ENCODE peak calls at places on chromosome 7, in ten cellular contexts. One of them, this sample, is unnamed.

GRCh38 chr7:154795437-154795836 is 207.5 kb downstream of the PAXIP1 start:
- DNase-seq in CD4-positive, CD25-positive, alpha-beta regulatory T cell: no peak
- DNase-seq in dorsolateral prefrontal cortex: peak; percentile 73
- DNase-seq in CD8-positive, alpha-beta T cell: no peak
- DNase-seq in astrocyte: no peak
- DNase-seq in BJ: no peak
- DNase-seq in AG04450: no peak
- DNase-seq in mammary epithelial cell: no peak
- DNase-seq in transverse colon: no peak
- DNase-seq in gastrocnemius medialis: no peak
- DNase-seq in this sample: no peak

GRCh38 chr7:156218544-156219306 is 406.5 kb upstream of the SHH start:
- DNase-seq in AG04450: no peak
- DNase-seq in mammary epithelial cell: no peak
- DNase-seq in CD4-positive, CD25-positive, alpha-beta regulatory T cell: no peak
- DNase-seq in dorsolateral prefrontal cortex: no peak
- DNase-seq in astrocyte: no peak
- DNase-seq in BJ: no peak
- DNase-seq in CD8-positive, alpha-beta T cell: no peak
- DNase-seq in gastrocnemius medialis: no peak
- DNase-seq in transverse colon: no peak
- DNase-seq in this sample: no peak

GRCh38 chr7:134355004-134355525 is 38.3 kb upstream of the SLC35B4 start:
- DNase-seq in gastrocnemius medialis: no peak
- DNase-seq in CD8-positive, alpha-beta T cell: no peak
- DNase-seq in mammary epithelial cell: no peak
- DNase-seq in transverse colon: no peak
- DNase-seq in dorsolateral prefrontal cortex: no peak
- DNase-seq in BJ: no peak
- DNase-seq in AG04450: no peak
- DNase-seq in astrocyte: no peak
- DNase-seq in CD4-positive, CD25-positive, alpha-beta regulatory T cell: no peak
- DNase-seq in this sample: no peak

GRCh38 chr7:22952306-22953011 is 61.5 kb downstream of the HYCC1 start:
- DNase-seq in BJ: no peak
- DNase-seq in AG04450: no peak
- DNase-seq in dorsolateral prefrontal cortex: no peak
- DNase-seq in gastrocnemius medialis: no peak
- DNase-seq in astrocyte: no peak
- DNase-seq in transverse colon: no peak
- DNase-seq in CD4-positive, CD25-positive, alpha-beta regulatory T cell: no peak
- DNase-seq in CD8-positive, alpha-beta T cell: no peak
- DNase-seq in mammary epithelial cell: no peak
- DNase-seq in this sample: no peak

GRCh38 chr7:153404781-153405279 is 645.3 kb downstream of the ACTR3B start:
- DNase-seq in AG04450: no peak
- DNase-seq in astrocyte: no peak
- DNase-seq in CD8-positive, alpha-beta T cell: no peak
- DNase-seq in BJ: no peak
- DNase-seq in gastrocnemius medialis: no peak
- DNase-seq in dorsolateral prefrontal cortex: no peak
- DNase-seq in mammary epithelial cell: no peak
- DNase-seq in transverse colon: no peak
- DNase-seq in CD4-positive, CD25-positive, alpha-beta regulatory T cell: no peak
- DNase-seq in this sample: no peak

GRCh38 chr7:20296444-20296843 is 34.3 kb upstream of the ITGB8 start:
- DNase-seq in dorsolateral prefrontal cortex: no peak
- DNase-seq in astrocyte: peak; percentile 35
- DNase-seq in AG04450: no peak
- DNase-seq in transverse colon: no peak
- DNase-seq in gastrocnemius medialis: no peak
- DNase-seq in BJ: no peak
- DNase-seq in CD8-positive, alpha-beta T cell: no peak
- DNase-seq in CD4-positive, CD25-positive, alpha-beta regulatory T cell: no peak
- DNase-seq in mammary epithelial cell: peak; percentile 78
- DNase-seq in this sample: no peak

GRCh38 chr7:7843972-7844371 is 124.6 kb upstream of the GLCCI1 start:
- DNase-seq in CD4-positive, CD25-positive, alpha-beta regulatory T cell: no peak
- DNase-seq in transverse colon: no peak
- DNase-seq in dorsolateral prefrontal cortex: no peak
- DNase-seq in CD8-positive, alpha-beta T cell: no peak
- DNase-seq in BJ: no peak
- DNase-seq in mammary epithelial cell: no peak
- DNase-seq in gastrocnemius medialis: no peak
- DNase-seq in astrocyte: no peak
- DNase-seq in AG04450: no peak
- DNase-seq in this sample: no peak

GRCh38 chr7:2138146-2138765 is 94.5 kb downstream of the MAD1L1 start:
- DNase-seq in CD8-positive, alpha-beta T cell: peak; percentile 69
- DNase-seq in gastrocnemius medialis: no peak
- DNase-seq in CD4-positive, CD25-positive, alpha-beta regulatory T cell: peak; percentile 54
- DNase-seq in astrocyte: no peak
- DNase-seq in mammary epithelial cell: no peak
- DNase-seq in AG04450: no peak
- DNase-seq in BJ: no peak
- DNase-seq in transverse colon: peak; percentile 19
- DNase-seq in dorsolateral prefrontal cortex: no peak
- DNase-seq in this sample: no peak

GRCh38 chr7:372939-373791 is 83.2 kb downstream of the FOXL3 start:
- DNase-seq in dorsolateral prefrontal cortex: peak; percentile 19
- DNase-seq in mammary epithelial cell: no peak
- DNase-seq in BJ: no peak
- DNase-seq in astrocyte: no peak
- DNase-seq in AG04450: no peak
- DNase-seq in CD4-positive, CD25-positive, alpha-beta regulatory T cell: no peak
- DNase-seq in gastrocnemius medialis: no peak
- DNase-seq in CD8-positive, alpha-beta T cell: no peak
- DNase-seq in transverse colon: peak; percentile 65
- DNase-seq in this sample: no peak

GRCh38 chr7:103857435-103857834 is 132.0 kb downstream of the RELN start:
- DNase-seq in CD8-positive, alpha-beta T cell: no peak
- DNase-seq in mammary epithelial cell: no peak
- DNase-seq in AG04450: no peak
- DNase-seq in gastrocnemius medialis: no peak
- DNase-seq in BJ: no peak
- DNase-seq in CD4-positive, CD25-positive, alpha-beta regulatory T cell: no peak
- DNase-seq in astrocyte: no peak
- DNase-seq in transverse colon: no peak
- DNase-seq in dorsolateral prefrontal cortex: no peak
- DNase-seq in this sample: no peak

GRCh38 chr7:20785211-20786048 is 1.3 kb downstream of the SP8 start:
- DNase-seq in AG04450: no peak
- DNase-seq in CD8-positive, alpha-beta T cell: no peak
- DNase-seq in astrocyte: no peak
- DNase-seq in gastrocnemius medialis: no peak
- DNase-seq in dorsolateral prefrontal cortex: no peak
- DNase-seq in transverse colon: no peak
- DNase-seq in CD4-positive, CD25-positive, alpha-beta regulatory T cell: no peak
- DNase-seq in mammary epithelial cell: peak; percentile 48
- DNase-seq in BJ: no peak
- DNase-seq in this sample: peak; percentile 48

GRCh38 chr7:646951-647350 is 79.5 kb upstream of the DNAAF5 start:
- DNase-seq in dorsolateral prefrontal cortex: peak; percentile 12
- DNase-seq in transverse colon: no peak
- DNase-seq in BJ: no peak
- DNase-seq in CD4-positive, CD25-positive, alpha-beta regulatory T cell: no peak
- DNase-seq in mammary epithelial cell: no peak
- DNase-seq in astrocyte: no peak
- DNase-seq in gastrocnemius medialis: no peak
- DNase-seq in AG04450: no peak
- DNase-seq in CD8-positive, alpha-beta T cell: no peak
- DNase-seq in this sample: no peak

GRCh38 chr7:151752816-151753600 is 123.9 kb downstream of the PRKAG2 start:
- DNase-seq in AG04450: no peak
- DNase-seq in CD4-positive, CD25-positive, alpha-beta regulatory T cell: no peak
- DNase-seq in dorsolateral prefrontal cortex: no peak
- DNase-seq in transverse colon: no peak
- DNase-seq in BJ: no peak
- DNase-seq in gastrocnemius medialis: no peak
- DNase-seq in CD8-positive, alpha-beta T cell: no peak
- DNase-seq in astrocyte: peak; percentile 25
- DNase-seq in mammary epithelial cell: no peak
- DNase-seq in this sample: no peak

GRCh38 chr7:18445483-18445882 is 50.1 kb upstream of the HDAC9 start:
- DNase-seq in CD8-positive, alpha-beta T cell: no peak
- DNase-seq in dorsolateral prefrontal cortex: no peak
- DNase-seq in astrocyte: no peak
- DNase-seq in gastrocnemius medialis: no peak
- DNase-seq in transverse colon: no peak
- DNase-seq in mammary epithelial cell: no peak
- DNase-seq in AG04450: no peak
- DNase-seq in CD4-positive, CD25-positive, alpha-beta regulatory T cell: no peak
- DNase-seq in BJ: no peak
- DNase-seq in this sample: no peak

GRCh38 chr7:64885520-64886240 is 17.4 kb upstream of the ZNF273 start:
- DNase-seq in CD8-positive, alpha-beta T cell: no peak
- DNase-seq in AG04450: no peak
- DNase-seq in CD4-positive, CD25-positive, alpha-beta regulatory T cell: no peak
- DNase-seq in BJ: no peak
- DNase-seq in dorsolateral prefrontal cortex: no peak
- DNase-seq in mammary epithelial cell: no peak
- DNase-seq in transverse colon: no peak
- DNase-seq in gastrocnemius medialis: no peak
- DNase-seq in astrocyte: no peak
- DNase-seq in this sample: no peak

GRCh38 chr7:7911756-7912155 is 56.8 kb upstream of the GLCCI1 start:
- DNase-seq in BJ: no peak
- DNase-seq in AG04450: no peak
- DNase-seq in CD8-positive, alpha-beta T cell: no peak
- DNase-seq in dorsolateral prefrontal cortex: no peak
- DNase-seq in CD4-positive, CD25-positive, alpha-beta regulatory T cell: no peak
- DNase-seq in mammary epithelial cell: no peak
- DNase-seq in astrocyte: no peak
- DNase-seq in gastrocnemius medialis: no peak
- DNase-seq in transverse colon: no peak
- DNase-seq in this sample: no peak

GRCh38 chr7:147510913-147511312 is 1079.7 kb upstream of the C7orf33 start:
- DNase-seq in AG04450: no peak
- DNase-seq in astrocyte: peak; percentile 44
- DNase-seq in CD8-positive, alpha-beta T cell: no peak
- DNase-seq in CD4-positive, CD25-positive, alpha-beta regulatory T cell: no peak
- DNase-seq in gastrocnemius medialis: no peak
- DNase-seq in BJ: no peak
- DNase-seq in mammary epithelial cell: peak; percentile 68
- DNase-seq in transverse colon: no peak
- DNase-seq in dorsolateral prefrontal cortex: no peak
- DNase-seq in this sample: no peak

GRCh38 chr7:6393667-6394056 is 54.1 kb downstream of the DAGLB start:
- DNase-seq in mammary epithelial cell: no peak
- DNase-seq in BJ: no peak
- DNase-seq in AG04450: no peak
- DNase-seq in transverse colon: no peak
- DNase-seq in CD4-positive, CD25-positive, alpha-beta regulatory T cell: no peak
- DNase-seq in gastrocnemius medialis: no peak
- DNase-seq in dorsolateral prefrontal cortex: no peak
- DNase-seq in astrocyte: no peak
- DNase-seq in CD8-positive, alpha-beta T cell: no peak
- DNase-seq in this sample: no peak
- H3K4me3 ChIP-seq in mammary epithelial cell: no peak overlapping the region
- H3K4me3 ChIP-seq in BJ: no peak overlapping the region
- H3K4me3 ChIP-seq in AG04450: no peak overlapping the region
- H3K4me3 ChIP-seq in transverse colon: no peak overlapping the region
- H3K4me3 ChIP-seq in CD4-positive, CD25-positive, alpha-beta regulatory T cell: no peak overlapping the region
- H3K4me3 ChIP-seq in gastrocnemius medialis: no peak overlapping the region
- H3K4me3 ChIP-seq in dorsolateral prefrontal cortex: no peak overlapping the region
- H3K4me3 ChIP-seq in astrocyte: no peak overlapping the region
- H3K4me3 ChIP-seq in CD8-positive, alpha-beta T cell: no peak overlapping the region
- H3K4me3 ChIP-seq in this sample: no peak overlapping the region

GRCh38 chr7:157876469-157877285 is 539.9 kb downstream of the DNAJB6 start:
- DNase-seq in AG04450: no peak
- DNase-seq in BJ: no peak
- DNase-seq in mammary epithelial cell: no peak
- DNase-seq in gastrocnemius medialis: no peak
- DNase-seq in astrocyte: no peak
- DNase-seq in transverse colon: no peak
- DNase-seq in CD4-positive, CD25-positive, alpha-beta regulatory T cell: no peak
- DNase-seq in CD8-positive, alpha-beta T cell: no peak
- DNase-seq in dorsolateral prefrontal cortex: no peak
- DNase-seq in this sample: peak; percentile 11
- H3K27me3 ChIP-seq in AG04450: no peaks in the 10 kb centered on the region
- H3K27me3 ChIP-seq in BJ: no peaks in the 10 kb centered on the region
- H3K27me3 ChIP-seq in mammary epithelial cell: no peaks in the 10 kb centered on the region
- H3K27me3 ChIP-seq in gastrocnemius medialis: no peaks in the 10 kb centered on the region
- H3K27me3 ChIP-seq in astrocyte: no peaks in the 10 kb centered on the region
- H3K27me3 ChIP-seq in transverse colon: peaks cover 8% of the 10 kb centered on the region
- H3K27me3 ChIP-seq in CD4-positive, CD25-positive, alpha-beta regulatory T cell: no peaks in the 10 kb centered on the region
- H3K27me3 ChIP-seq in CD8-positive, alpha-beta T cell: no peaks in the 10 kb centered on the region
- H3K27me3 ChIP-seq in dorsolateral prefrontal cortex: no peaks in the 10 kb centered on the region
- H3K27me3 ChIP-seq in this sample: no peaks in the 10 kb centered on the region

DNA sequence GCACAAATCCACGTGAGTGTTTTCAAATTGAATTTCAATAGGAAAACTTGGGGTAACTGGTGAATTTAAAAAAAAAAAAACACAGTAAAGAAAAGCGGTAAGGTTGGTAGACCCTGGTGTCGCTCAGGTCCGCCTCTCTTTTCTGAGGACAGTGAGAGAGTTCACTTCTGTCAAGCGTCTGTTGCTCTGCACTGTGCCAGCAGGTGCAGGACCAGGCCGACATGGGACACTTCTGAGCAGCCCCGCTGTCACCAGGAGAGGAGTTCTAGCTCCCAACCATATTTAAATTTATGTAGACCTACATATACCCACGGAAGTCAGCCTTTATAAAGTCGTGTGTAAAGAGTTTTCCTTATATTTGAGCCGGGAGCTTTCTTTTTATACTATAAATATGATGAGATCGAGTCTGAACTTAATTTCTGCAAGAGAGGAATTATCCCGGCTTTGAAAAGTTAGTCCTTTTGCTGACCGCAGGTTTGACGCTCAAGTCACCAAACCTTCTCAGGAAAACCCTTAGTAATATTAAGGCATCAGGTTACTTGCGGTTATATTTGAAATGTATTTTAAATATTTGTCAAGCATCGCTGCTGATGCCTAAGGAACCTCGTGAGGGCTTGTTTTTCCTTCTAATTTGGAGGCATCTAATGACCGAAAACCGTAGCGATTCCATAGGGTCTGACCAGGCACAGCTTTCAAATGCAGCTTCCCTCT is 550 bp downstream of the IKZF1 start:
- DNase-seq in gastrocnemius medialis: no peak
- DNase-seq in AG04450: no peak
- DNase-seq in transverse colon: peak; percentile 70
- DNase-seq in astrocyte: no peak
- DNase-seq in CD8-positive, alpha-beta T cell: peak; percentile 75
- DNase-seq in mammary epithelial cell: no peak
- DNase-seq in BJ: no peak
- DNase-seq in CD4-positive, CD25-positive, alpha-beta regulatory T cell: peak; percentile 68
- DNase-seq in dorsolateral prefrontal cortex: no peak
- DNase-seq in this sample: no peak
- H3K4me3 ChIP-seq in gastrocnemius medialis: peak overlapping the region; percentile 17
- H3K4me3 ChIP-seq in AG04450: no peak overlapping the region
- H3K4me3 ChIP-seq in transverse colon: peak overlapping the region; percentile 47
- H3K4me3 ChIP-seq in astrocyte: no peak overlapping the region
- H3K4me3 ChIP-seq in CD8-positive, alpha-beta T cell: peak overlapping the region; percentile 96
- H3K4me3 ChIP-seq in mammary epithelial cell: no peak overlapping the region
- H3K4me3 ChIP-seq in BJ: no peak overlapping the region
- H3K4me3 ChIP-seq in CD4-positive, CD25-positive, alpha-beta regulatory T cell: peak overlapping the region; percentile 100
- H3K4me3 ChIP-seq in dorsolateral prefrontal cortex: peak overlapping the region; percentile 41
- H3K4me3 ChIP-seq in this sample: no peak overlapping the region

DNA sequence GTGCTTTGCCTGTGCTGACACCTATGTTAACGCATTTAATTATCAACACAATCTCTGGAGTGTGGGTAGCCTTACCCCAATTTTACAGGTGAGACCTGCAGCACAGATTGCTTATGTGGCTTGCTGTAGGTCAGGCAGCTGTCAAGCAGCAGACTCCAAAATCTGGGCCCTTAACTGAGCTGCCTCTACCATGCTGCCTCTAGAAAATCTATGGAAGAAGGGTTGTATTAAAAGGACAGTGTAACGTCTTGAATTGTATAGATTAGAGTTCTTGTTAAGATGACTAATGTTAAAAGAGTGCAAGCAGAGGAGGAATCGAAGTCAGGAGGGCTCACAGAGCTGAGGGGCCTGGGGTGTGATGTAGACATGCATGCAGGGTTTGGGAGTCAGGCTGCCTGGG is 1.2 kb upstream of the PON3 start:
- DNase-seq in AG04450: no peak
- DNase-seq in CD4-positive, CD25-positive, alpha-beta regulatory T cell: no peak
- DNase-seq in astrocyte: no peak
- DNase-seq in gastrocnemius medialis: no peak
- DNase-seq in mammary epithelial cell: no peak
- DNase-seq in BJ: no peak
- DNase-seq in CD8-positive, alpha-beta T cell: no peak
- DNase-seq in dorsolateral prefrontal cortex: no peak
- DNase-seq in transverse colon: no peak
- DNase-seq in this sample: no peak
- H3K27me3 ChIP-seq in AG04450: peaks cover 9% of the 10 kb centered on the region
- H3K27me3 ChIP-seq in CD4-positive, CD25-positive, alpha-beta regulatory T cell: peaks cover 5% of the 10 kb centered on the region
- H3K27me3 ChIP-seq in astrocyte: no peaks in the 10 kb centered on the region
- H3K27me3 ChIP-seq in gastrocnemius medialis: peaks cover 6% of the 10 kb centered on the region
- H3K27me3 ChIP-seq in mammary epithelial cell: no peaks in the 10 kb centered on the region
- H3K27me3 ChIP-seq in BJ: peaks cover 2% of the 10 kb centered on the region
- H3K27me3 ChIP-seq in CD8-positive, alpha-beta T cell: peaks cover 4% of the 10 kb centered on the region
- H3K27me3 ChIP-seq in dorsolateral prefrontal cortex: peaks cover 33% of the 10 kb centered on the region
- H3K27me3 ChIP-seq in transverse colon: peaks cover 11% of the 10 kb centered on the region
- H3K27me3 ChIP-seq in this sample: no peaks in the 10 kb centered on the region